ENCODE peak calls at places on chromosomes 7 and 10, in eight cellular contexts. One of them, this sample, is unnamed.

GRCh38 chr7:13860734-13861133 is 128.7 kb downstream of the ETV1 start:
- DNase-seq in HCT116: no peak
- DNase-seq in mucosa of descending colon: no peak
- DNase-seq in body of pancreas: no peak
- DNase-seq in Calu3: no peak
- DNase-seq in SK-N-SH: no peak
- DNase-seq in tibial artery: no peak
- DNase-seq in transverse colon: no peak
- DNase-seq in this sample: no peak

GRCh38 chr7:37289781-37290180 is 158.9 kb downstream of the ELMO1 start:
- DNase-seq in HCT116: no peak
- DNase-seq in mucosa of descending colon: no peak
- DNase-seq in body of pancreas: no peak
- DNase-seq in Calu3: no peak
- DNase-seq in SK-N-SH: peak; percentile 62
- DNase-seq in tibial artery: no peak
- DNase-seq in transverse colon: no peak
- DNase-seq in this sample: no peak

GRCh38 chr7:128830231-128831177 is at the start of gene FLNC:
- DNase-seq in HCT116: no peak
- DNase-seq in mucosa of descending colon: no peak
- DNase-seq in body of pancreas: peak; percentile 30
- DNase-seq in Calu3: peak; percentile 38
- DNase-seq in SK-N-SH: peak; percentile 90
- DNase-seq in tibial artery: peak; percentile 80
- DNase-seq in transverse colon: peak; percentile 43
- DNase-seq in this sample: no peak

GRCh38 chr10:35995515-35995914 is 353.4 kb upstream of the FZD8 start:
- DNase-seq in HCT116: no peak
- DNase-seq in mucosa of descending colon: no peak
- DNase-seq in body of pancreas: no peak
- DNase-seq in Calu3: no peak
- DNase-seq in SK-N-SH: no peak
- DNase-seq in tibial artery: no peak
- DNase-seq in transverse colon: no peak
- DNase-seq in this sample: no peak

GRCh38 chr10:11910102-11910501 is 86.9 kb downstream of the PROSER2 start:
- DNase-seq in HCT116: no peak
- DNase-seq in mucosa of descending colon: no peak
- DNase-seq in body of pancreas: no peak
- DNase-seq in Calu3: no peak
- DNase-seq in SK-N-SH: no peak
- DNase-seq in tibial artery: peak; percentile 46
- DNase-seq in transverse colon: no peak
- DNase-seq in this sample: no peak

GRCh38 chr7:106178593-106179134 is 66.6 kb upstream of the SYPL1 start:
- DNase-seq in HCT116: peak; percentile 16
- DNase-seq in mucosa of descending colon: no peak
- DNase-seq in body of pancreas: no peak
- DNase-seq in Calu3: peak; percentile 58
- DNase-seq in SK-N-SH: no peak
- DNase-seq in tibial artery: no peak
- DNase-seq in transverse colon: no peak
- DNase-seq in this sample: no peak

GRCh38 chr10:101007915-101008822 is 8.6 kb downstream of the LZTS2 start:
- DNase-seq in HCT116: no peak
- DNase-seq in mucosa of descending colon: no peak
- DNase-seq in body of pancreas: no peak
- DNase-seq in Calu3: no peak
- DNase-seq in SK-N-SH: peak; percentile 45
- DNase-seq in tibial artery: no peak
- DNase-seq in transverse colon: no peak
- DNase-seq in this sample: no peak

GRCh38 chr10:125982256-125982948 is 86.0 kb downstream of the FANK1 start:
- DNase-seq in HCT116: peak; percentile 64
- DNase-seq in mucosa of descending colon: peak; percentile 81
- DNase-seq in body of pancreas: peak; percentile 45
- DNase-seq in Calu3: peak; percentile 14
- DNase-seq in SK-N-SH: peak; percentile 78
- DNase-seq in tibial artery: no peak
- DNase-seq in transverse colon: peak; percentile 17
- DNase-seq in this sample: no peak

GRCh38 chr7:51132661-51133060 is 183.9 kb downstream of the COBL start:
- DNase-seq in HCT116: no peak
- DNase-seq in mucosa of descending colon: no peak
- DNase-seq in body of pancreas: no peak
- DNase-seq in Calu3: no peak
- DNase-seq in SK-N-SH: no peak
- DNase-seq in tibial artery: no peak
- DNase-seq in transverse colon: no peak
- DNase-seq in this sample: no peak

GRCh38 chr7:127882313-127882920 is 148.8 kb downstream of the LRRC4 start:
- DNase-seq in HCT116: no peak
- DNase-seq in mucosa of descending colon: no peak
- DNase-seq in body of pancreas: no peak
- DNase-seq in Calu3: no peak
- DNase-seq in SK-N-SH: no peak
- DNase-seq in tibial artery: no peak
- DNase-seq in transverse colon: no peak
- DNase-seq in this sample: no peak

GRCh38 chr7:50812847-50813475 is 30.3 kb upstream of the GRB10 start:
- DNase-seq in HCT116: peak; percentile 49
- DNase-seq in mucosa of descending colon: peak; percentile 87
- DNase-seq in body of pancreas: peak; percentile 90
- DNase-seq in Calu3: peak; percentile 93
- DNase-seq in SK-N-SH: no peak
- DNase-seq in tibial artery: no peak
- DNase-seq in transverse colon: peak; percentile 78
- DNase-seq in this sample: peak; percentile 54

GRCh38 chr10:12299222-12299973 is 49.9 kb upstream of the CAMK1D start:
- DNase-seq in HCT116: no peak
- DNase-seq in mucosa of descending colon: no peak
- DNase-seq in body of pancreas: peak; percentile 78
- DNase-seq in Calu3: peak; percentile 2
- DNase-seq in SK-N-SH: no peak
- DNase-seq in tibial artery: no peak
- DNase-seq in transverse colon: no peak
- DNase-seq in this sample: no peak

GRCh38 chr10:14185501-14186045 is 145.2 kb downstream of the FRMD4A start:
- DNase-seq in HCT116: peak; percentile 40
- DNase-seq in mucosa of descending colon: no peak
- DNase-seq in body of pancreas: no peak
- DNase-seq in Calu3: no peak
- DNase-seq in SK-N-SH: no peak
- DNase-seq in tibial artery: no peak
- DNase-seq in transverse colon: no peak
- DNase-seq in this sample: no peak

GRCh38 chr7:92763636-92764423 is 72.5 kb downstream of the CDK6 start:
- DNase-seq in HCT116: peak; percentile 90
- DNase-seq in mucosa of descending colon: peak; percentile 22
- DNase-seq in body of pancreas: no peak
- DNase-seq in Calu3: peak; percentile 66
- DNase-seq in SK-N-SH: no peak
- DNase-seq in tibial artery: no peak
- DNase-seq in transverse colon: no peak
- DNase-seq in this sample: no peak

GRCh38 chr10:61750943-61751471 is 88.3 kb downstream of the CABCOCO1 start:
- DNase-seq in HCT116: peak; percentile 64
- DNase-seq in mucosa of descending colon: peak; percentile 95
- DNase-seq in body of pancreas: peak; percentile 84
- DNase-seq in Calu3: peak; percentile 90
- DNase-seq in SK-N-SH: peak; percentile 20
- DNase-seq in tibial artery: peak; percentile 66
- DNase-seq in transverse colon: peak; percentile 88
- DNase-seq in this sample: peak; percentile 29

GRCh38 chr7:35334511-35334910 is 80.6 kb upstream of the TBX20 start:
- DNase-seq in HCT116: no peak
- DNase-seq in mucosa of descending colon: no peak
- DNase-seq in body of pancreas: no peak
- DNase-seq in Calu3: peak; percentile 72
- DNase-seq in SK-N-SH: no peak
- DNase-seq in tibial artery: no peak
- DNase-seq in transverse colon: no peak
- DNase-seq in this sample: no peak

GRCh38 chr10:85934586-85934985 is 432.0 kb downstream of the GRID1 start:
- DNase-seq in HCT116: no peak
- DNase-seq in mucosa of descending colon: no peak
- DNase-seq in body of pancreas: no peak
- DNase-seq in Calu3: no peak
- DNase-seq in SK-N-SH: no peak
- DNase-seq in tibial artery: no peak
- DNase-seq in transverse colon: no peak
- DNase-seq in this sample: no peak

GRCh38 chr7:94848992-94849576 is 58.3 kb upstream of the PPP1R9A start:
- DNase-seq in HCT116: no peak
- DNase-seq in mucosa of descending colon: no peak
- DNase-seq in body of pancreas: no peak
- DNase-seq in Calu3: no peak
- DNase-seq in SK-N-SH: no peak
- DNase-seq in tibial artery: no peak
- DNase-seq in transverse colon: no peak
- DNase-seq in this sample: no peak

DNA sequence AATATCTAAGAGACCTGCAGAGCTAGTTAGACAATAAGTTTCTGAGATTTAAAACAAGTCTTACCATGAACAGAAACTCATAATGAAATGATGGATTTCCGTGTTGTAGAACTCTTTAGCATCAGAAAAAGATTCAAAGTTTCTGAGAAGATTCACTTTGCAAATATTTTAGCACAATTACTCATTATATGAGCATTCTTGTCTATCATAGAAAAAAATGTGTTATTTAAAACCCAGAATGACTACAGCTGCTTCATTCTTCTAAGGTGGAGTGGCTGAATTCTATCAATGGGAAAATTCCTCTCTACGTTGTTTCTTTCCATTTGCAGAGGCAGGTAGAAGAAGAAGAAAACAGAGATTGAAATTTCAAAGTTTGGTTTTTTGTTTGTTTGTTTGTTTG is 21.0 kb upstream of the RALA start:
- DNase-seq in HCT116: no peak
- DNase-seq in mucosa of descending colon: no peak
- DNase-seq in body of pancreas: no peak
- DNase-seq in Calu3: no peak
- DNase-seq in SK-N-SH: no peak
- DNase-seq in tibial artery: no peak
- DNase-seq in transverse colon: no peak
- DNase-seq in this sample: no peak
- TF ChIP-seq CTCF in HCT116: no peak
- TF ChIP-seq CTCF in mucosa of descending colon: no peak
- TF ChIP-seq CTCF in body of pancreas: no peak
- TF ChIP-seq CTCF in Calu3: no peak
- TF ChIP-seq CTCF in SK-N-SH: no peak
- TF ChIP-seq CTCF in tibial artery: no peak
- TF ChIP-seq CTCF in transverse colon: no peak
- TF ChIP-seq CTCF in this sample: no peak

GRCh38 chr10:4246881-4247358 is 461.9 kb upstream of the KLF6 start:
- DNase-seq in HCT116: no peak
- DNase-seq in mucosa of descending colon: no peak
- DNase-seq in body of pancreas: no peak
- DNase-seq in Calu3: no peak
- DNase-seq in SK-N-SH: no peak
- DNase-seq in tibial artery: no peak
- DNase-seq in transverse colon: no peak
- DNase-seq in this sample: no peak
- TF ChIP-seq CTCF in HCT116: no peak
- TF ChIP-seq CTCF in mucosa of descending colon: no peak
- TF ChIP-seq CTCF in body of pancreas: no peak
- TF ChIP-seq CTCF in Calu3: no peak
- TF ChIP-seq CTCF in SK-N-SH: no peak
- TF ChIP-seq CTCF in tibial artery: no peak
- TF ChIP-seq CTCF in transverse colon: no peak
- TF ChIP-seq CTCF in this sample: no peak

GRCh38 chr7:27212587-27213149 is 12.8 kb upstream of the HOXA13 start:
- DNase-seq in HCT116: no peak
- DNase-seq in mucosa of descending colon: no peak
- DNase-seq in body of pancreas: no peak
- DNase-seq in Calu3: no peak
- DNase-seq in SK-N-SH: no peak
- DNase-seq in tibial artery: peak; percentile 37
- DNase-seq in transverse colon: no peak
- DNase-seq in this sample: no peak

GRCh38 chr7:27214587-27214950 is 14.7 kb upstream of the HOXA13 start:
- DNase-seq in HCT116: no peak
- DNase-seq in mucosa of descending colon: no peak
- DNase-seq in body of pancreas: no peak
- DNase-seq in Calu3: no peak
- DNase-seq in SK-N-SH: no peak
- DNase-seq in tibial artery: no peak
- DNase-seq in transverse colon: no peak
- DNase-seq in this sample: no peak

GRCh38 chr7:27213904-27214586 is 14.2 kb upstream of the HOXA13 start:
- DNase-seq in HCT116: no peak
- DNase-seq in mucosa of descending colon: no peak
- DNase-seq in body of pancreas: no peak
- DNase-seq in Calu3: no peak
- DNase-seq in SK-N-SH: no peak
- DNase-seq in tibial artery: no peak
- DNase-seq in transverse colon: no peak
- DNase-seq in this sample: no peak

GRCh38 chr7:27211694-27212316 is 11.9 kb upstream of the HOXA13 start:
- DNase-seq in HCT116: no peak
- DNase-seq in mucosa of descending colon: no peak
- DNase-seq in body of pancreas: no peak
- DNase-seq in Calu3: no peak
- DNase-seq in SK-N-SH: no peak
- DNase-seq in tibial artery: no peak
- DNase-seq in transverse colon: no peak
- DNase-seq in this sample: no peak

GRCh38 chr7:27213150-27213903 is 13.4 kb upstream of the HOXA13 start:
- DNase-seq in HCT116: no peak
- DNase-seq in mucosa of descending colon: no peak
- DNase-seq in body of pancreas: no peak
- DNase-seq in Calu3: no peak
- DNase-seq in SK-N-SH: peak; percentile 67
- DNase-seq in tibial artery: peak; percentile 47
- DNase-seq in transverse colon: no peak
- DNase-seq in this sample: no peak
- TF ChIP-seq CTCF in HCT116: no peak
- TF ChIP-seq CTCF in mucosa of descending colon: no peak
- TF ChIP-seq CTCF in body of pancreas: no peak
- TF ChIP-seq CTCF in Calu3: no peak
- TF ChIP-seq CTCF in SK-N-SH: peak; percentile 12
- TF ChIP-seq CTCF in tibial artery: no peak
- TF ChIP-seq CTCF in transverse colon: no peak
- TF ChIP-seq CTCF in this sample: no peak

DNA sequence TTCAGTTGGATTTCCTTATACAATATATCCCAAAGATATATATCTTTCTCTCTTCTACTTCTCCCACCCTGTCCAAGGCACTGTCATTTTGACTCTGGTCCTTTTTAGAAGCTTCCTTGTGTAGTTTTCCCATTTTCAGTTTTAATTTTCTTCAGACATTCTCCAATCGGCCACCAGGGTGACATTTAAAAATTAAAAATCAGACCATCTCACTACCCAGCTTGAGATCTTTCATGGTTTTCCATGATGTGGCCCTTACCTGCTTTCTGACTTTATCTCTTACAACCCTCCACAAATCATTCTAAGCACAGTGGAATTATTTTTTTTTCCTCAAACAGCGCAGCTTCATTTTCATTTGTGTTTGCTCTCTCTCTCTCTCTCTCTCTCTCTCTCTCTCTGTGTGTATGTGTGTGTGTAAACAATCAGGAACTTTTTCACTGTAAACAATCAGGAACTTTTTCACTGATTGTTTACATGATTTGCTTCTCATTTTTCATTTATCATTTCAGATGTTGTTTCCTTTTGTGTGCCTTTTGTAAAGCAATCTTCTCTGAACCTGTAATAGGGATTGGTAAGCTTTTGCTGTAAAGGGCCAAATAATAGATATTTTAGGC is 348.8 kb downstream of the ATRNL1 start:
- DNase-seq in HCT116: no peak
- DNase-seq in mucosa of descending colon: no peak
- DNase-seq in body of pancreas: no peak
- DNase-seq in Calu3: no peak
- DNase-seq in SK-N-SH: no peak
- DNase-seq in tibial artery: no peak
- DNase-seq in transverse colon: no peak
- DNase-seq in this sample: no peak
- TF ChIP-seq CTCF in HCT116: peak; percentile 38
- TF ChIP-seq CTCF in mucosa of descending colon: no peak
- TF ChIP-seq CTCF in body of pancreas: no peak
- TF ChIP-seq CTCF in Calu3: no peak
- TF ChIP-seq CTCF in SK-N-SH: peak; percentile 33
- TF ChIP-seq CTCF in tibial artery: no peak
- TF ChIP-seq CTCF in transverse colon: no peak
- TF ChIP-seq CTCF in this sample: no peak

This sample was measured in omental fat pad.